ENCODE peak calls at places on chromosome 14, in six cellular contexts. N is heart right ventricle, Z is tibial nerve, H is mesendoderm, V is A673, F is HepG2. J is an unnamed sample.

GRCh38 chr14:71554959-71555612 is 377.1 kb upstream of the RGS6 start:
- DNase-seq in F (no peak), H (no peak), Z (no peak), N (no peak), V (no peak), J (no peak)

GRCh38 chr14:71119075-71119474 is 211.8 kb downstream of the PCNX1 start:
- DNase-seq in Z (no peak), H (no peak), F (no peak), V (no peak), N (no peak), J (no peak)

GRCh38 chr14:23060536-23061260 is 3.4 kb upstream of the CDH24 start:
- DNase-seq in V (no peak), F (no peak), Z (no peak), N (no peak), H (no peak), J (no peak)

GRCh38 chr14:106883218-106883692 is 1356.9 kb downstream of the TMEM121 start:
- DNase-seq in Z (no peak), H (peak; percentile 21), V (peak; percentile 53), F (peak; percentile 39), N (no peak), J (no peak)

GRCh38 chr14:77064535-77065178 is 33.4 kb upstream of the CIPC start:
- DNase-seq in H (no peak), Z (no peak), F (no peak), V (no peak), N (no peak), J (no peak)

GRCh38 chr14:21711360-21711961 is 37.8 kb upstream of the OR4E1 start:
- DNase-seq in H (peak; percentile 46), Z (no peak), N (no peak), V (peak; percentile 79), F (peak; percentile 66), J (peak; percentile 26)

GRCh38 chr14:67514650-67515385 is 18.3 kb upstream of the PLEKHH1 start:
- DNase-seq in F (no peak), H (no peak), V (peak; percentile 24), N (peak; percentile 16), Z (no peak), J (no peak)

GRCh38 chr14:58572092-58572853 is 65.5 kb upstream of the DACT1 start:
- DNase-seq in V (peak; percentile 33), H (peak; percentile 24), Z (no peak), N (no peak), F (peak; percentile 4), J (no peak)

GRCh38 chr14:76091036-76091435 is 60.7 kb upstream of the GPATCH2L start:
- DNase-seq in N (peak; percentile 42), V (no peak), H (peak; percentile 22), Z (peak; percentile 21), F (peak; percentile 15), J (no peak)

GRCh38 chr14:67999290-67999689 is 179.7 kb downstream of the RAD51B start:
- DNase-seq in Z (no peak), H (no peak), F (no peak), V (no peak), N (no peak), J (no peak)

GRCh38 chr14:29518335-29518734 is 409.3 kb downstream of the PRKD1 start:
- DNase-seq in N (no peak), Z (no peak), V (peak; percentile 10), F (no peak), H (no peak), J (no peak)

GRCh38 chr14:51653096-51653814 is 1.5 kb downstream of the FRMD6 start:
- DNase-seq in V (peak; percentile 86), H (peak; percentile 79), Z (no peak), F (no peak), N (peak; percentile 38), J (no peak)

GRCh38 chr14:46381674-46382073 is 269.9 kb downstream of the RPL10L start:
- DNase-seq in F (no peak), Z (no peak), H (no peak), N (no peak), V (no peak), J (no peak)

GRCh38 chr14:36852853-36853634 is 191.4 kb downstream of the PAX9 start:
- DNase-seq in F (no peak), H (no peak), N (no peak), Z (peak; percentile 18), V (no peak), J (no peak)

GRCh38 chr14:92471919-92472318 is 41.7 kb upstream of the RIN3 start:
- DNase-seq in F (peak; percentile 73), N (no peak), Z (no peak), V (no peak), H (peak; percentile 86), J (peak; percentile 62)

GRCh38 chr14:91420686-91421085 is 3.1 kb upstream of the CCDC88C start:
- DNase-seq in F (peak; percentile 65), V (no peak), H (no peak), N (no peak), Z (no peak), J (no peak)

GRCh38 chr14:101109981-101110728 is 206.6 kb upstream of the RTL1 start:
- DNase-seq in Z (no peak), F (no peak), N (no peak), H (no peak), V (no peak), J (no peak)

GRCh38 chr14:78029471-78030372 is 140.5 kb upstream of the NRXN3 start:
- DNase-seq in V (peak; percentile 63), F (no peak), H (peak; percentile 78), N (no peak), Z (no peak), J (no peak)

GRCh38 chr14:29896354-29896768 is 31.3 kb downstream of the PRKD1 start:
- DNase-seq in H (no peak), F (peak; percentile 15), V (no peak), Z (no peak), N (no peak), J (no peak)

GRCh38 chr14:57390806-57391562 is 598 bp downstream of the NAA30 start:
- DNase-seq in V (peak; percentile 39), N (peak; percentile 4), H (peak; percentile 58), Z (no peak), F (no peak), J (no peak)

GRCh38 chr14:100522616-100523021 is 64.6 kb downstream of the BEGAIN start:
- DNase-seq in V (peak; percentile 66), H (no peak), N (peak; percentile 3), Z (no peak), F (no peak), J (no peak)

GRCh38 chr14:66224492-66225178 is 261.5 kb upstream of the CCDC196 start:
- DNase-seq in V (no peak), N (no peak), H (no peak), F (no peak), Z (no peak), J (no peak)

DNA sequence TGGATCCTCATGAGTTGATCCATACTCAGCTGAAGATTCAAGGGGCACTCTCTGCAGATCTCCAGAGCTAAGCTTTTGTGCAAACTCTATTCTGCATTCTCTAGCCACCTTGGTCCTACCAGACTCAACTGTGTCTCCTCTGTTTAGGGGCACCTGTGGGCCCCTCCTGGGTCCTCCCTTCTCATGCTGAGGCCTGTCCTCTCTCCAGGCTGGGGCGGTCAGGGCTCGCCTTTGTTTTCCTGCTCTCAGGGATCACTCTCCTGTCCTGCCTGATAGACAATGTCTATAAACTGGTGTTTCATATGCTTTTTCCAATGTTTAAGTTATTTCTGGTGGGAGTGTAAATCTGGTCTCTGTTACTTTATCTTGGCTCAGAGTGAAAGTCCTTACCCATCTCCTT is 11.6 kb upstream of the KIF26A start:
- DNase-seq in N (no peak), F (no peak), Z (no peak), H (no peak), V (no peak), J (no peak)
- H3K4me1 ChIP-seq in N (no peaks in the 10 kb centered on the region), F (no peaks in the 10 kb centered on the region), Z (no peaks in the 10 kb centered on the region), H (no peaks in the 10 kb centered on the region), V (no peaks in the 10 kb centered on the region), J (no peaks in the 10 kb centered on the region)

DNA sequence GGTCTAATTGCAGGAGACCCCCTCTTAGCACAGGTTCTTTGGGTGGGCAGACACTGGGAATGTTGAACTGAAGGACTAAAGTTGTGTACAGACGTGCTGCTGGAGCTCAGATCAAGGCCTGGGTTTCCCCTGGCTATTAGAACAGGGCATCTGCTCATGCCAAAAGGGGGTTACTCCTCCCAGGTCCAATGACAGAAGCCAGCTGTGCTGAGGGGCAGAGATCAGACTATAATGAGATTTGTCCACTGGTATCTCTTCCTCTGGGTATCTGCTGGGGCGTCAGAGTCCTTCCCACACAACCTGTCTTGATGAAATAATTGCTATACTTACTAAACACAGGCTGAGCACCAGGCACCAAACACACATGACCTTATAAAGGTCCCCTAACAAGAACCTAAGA is 42.6 kb downstream of the LTBP2 start:
- DNase-seq in Z (no peak), F (no peak), V (no peak), N (no peak), H (no peak), J (no peak)
- H3K4me1 ChIP-seq in Z (peaks cover 53% of the 10 kb centered on the region), F (peaks cover 31% of the 10 kb centered on the region), V (peaks cover 7% of the 10 kb centered on the region), N (peaks cover 60% of the 10 kb centered on the region), H (no peaks in the 10 kb centered on the region), J (peaks cover 84% of the 10 kb centered on the region)

GRCh38 chr14:95468416-95469133 is 47.9 kb downstream of the SYNE3 start:
- DNase-seq in F (peak; percentile 84), Z (no peak), H (no peak), V (no peak), N (no peak), J (no peak)

GRCh38 chr14:95467232-95467631 is 49.2 kb downstream of the SYNE3 start:
- DNase-seq in N (no peak), H (no peak), V (no peak), Z (no peak), F (no peak), J (no peak)

GRCh38 chr14:95466506-95466905 is 49.9 kb downstream of the SYNE3 start:
- DNase-seq in V (no peak), N (no peak), H (no peak), F (no peak), Z (no peak), J (no peak)

GRCh38 chr14:95469134-95469481 is 47.3 kb downstream of the SYNE3 start:
- DNase-seq in F (no peak), V (no peak), H (no peak), Z (no peak), N (no peak), J (no peak)

DNA sequence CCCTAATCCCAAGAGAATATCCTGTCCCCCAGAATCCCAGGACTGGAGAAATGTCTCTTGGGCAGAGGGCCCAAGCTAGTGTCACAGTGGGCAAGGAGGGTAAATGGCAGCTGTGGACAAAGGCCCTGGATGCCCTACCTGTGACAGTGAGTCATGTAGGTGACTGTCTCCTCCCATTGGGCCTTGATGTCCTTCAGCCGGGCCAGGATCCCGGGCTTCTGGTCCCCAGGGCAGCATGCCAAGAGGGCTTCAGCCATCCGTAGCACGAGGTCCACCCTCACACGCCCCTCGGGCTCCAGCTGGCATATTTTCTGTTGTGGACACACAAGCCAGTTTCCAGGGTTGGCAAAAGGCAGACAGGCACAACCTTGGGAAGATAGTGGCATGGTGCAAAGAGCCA is 48.8 kb downstream of the SYNE3 start:
- DNase-seq in V (no peak), F (no peak), Z (no peak), H (no peak), N (no peak), J (no peak)
- H3K4me1 ChIP-seq in V (peaks cover under 1% of the 10 kb centered on the region), F (peaks cover 22% of the 10 kb centered on the region), Z (peaks cover 7% of the 10 kb centered on the region), H (no peaks in the 10 kb centered on the region), N (peaks cover 51% of the 10 kb centered on the region), J (peaks cover 10% of the 10 kb centered on the region)

DNA sequence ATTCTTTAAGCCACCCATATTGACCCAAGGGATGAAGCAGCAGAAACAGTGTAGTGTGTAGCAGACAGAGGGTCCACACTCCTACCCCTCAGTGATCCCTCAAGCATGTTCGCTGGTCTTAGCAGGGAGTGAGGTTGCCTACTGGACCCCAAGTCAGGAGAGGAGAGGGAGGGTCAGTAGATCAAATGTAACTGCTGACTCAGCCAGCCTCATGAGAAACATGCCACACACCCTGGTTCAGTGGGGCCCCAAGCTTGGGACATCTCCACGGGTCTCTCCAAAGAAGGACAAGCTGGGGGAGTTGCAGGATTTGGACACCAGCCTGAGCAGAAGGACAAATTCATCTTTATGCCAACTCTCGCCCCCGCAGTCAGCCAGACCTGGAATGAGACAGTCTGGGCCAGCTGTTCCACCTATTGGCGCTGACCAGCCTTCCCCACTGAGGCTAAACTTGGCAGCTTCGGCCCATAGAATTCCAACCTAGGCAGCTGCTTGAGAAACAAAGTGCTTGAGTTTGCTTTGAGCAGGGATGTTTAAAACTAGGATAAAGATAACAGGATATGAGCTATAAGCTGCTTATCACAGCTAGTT is 66.0 kb upstream of the ACTN1 start:
- DNase-seq in H (no peak), Z (no peak), N (peak; percentile 61), F (no peak), V (no peak), J (no peak)
- H3K4me1 ChIP-seq in H (peaks cover 14% of the 10 kb centered on the region), Z (peaks cover 58% of the 10 kb centered on the region), N (peaks cover 100% of the 10 kb centered on the region), F (peaks cover 26% of the 10 kb centered on the region), V (peaks cover 15% of the 10 kb centered on the region), J (no peaks in the 10 kb centered on the region)